ENCODE peak calls at places on chromosome 11, in eight cellular contexts. B is AG04450, M is amniotic stem cell, O is DMS79, K is nephron progenitor cell, A is ACHN, F is left cardiac atrium, S is foreskin fibroblast. P is an unnamed sample.

GRCh38 chr11:63745304-63746170 is 23.0 kb downstream of the ZFTA start:
- DNase-seq in B (no peak), O (no peak), M (no peak), A (no peak), K (no peak), F (no peak), S (no peak), P (peak; percentile 34)

GRCh38 chr11:44307340-44308099 is 2.4 kb downstream of the ALX4 start:
- DNase-seq in O (no peak), M (no peak), B (no peak), S (no peak), K (no peak), A (no peak), F (no peak), P (no peak)

GRCh38 chr11:118098996-118099837 is 12.5 kb upstream of the SMIM35 start:
- DNase-seq in B (no peak), S (no peak), F (no peak), M (no peak), K (peak; percentile 50), O (peak; percentile 47), A (no peak), P (no peak)

GRCh38 chr11:113197456-113197855 is 116.9 kb upstream of the TTC12 start:
- DNase-seq in K (no peak), O (no peak), S (no peak), A (no peak), B (no peak), F (no peak), M (no peak), P (no peak)

GRCh38 chr11:19281041-19281440 is 40.3 kb upstream of the E2F8 start:
- DNase-seq in K (no peak), A (no peak), M (no peak), O (no peak), S (no peak), F (no peak), B (no peak), P (no peak)

GRCh38 chr11:123197711-123198110 is 2.7 kb upstream of the CLMP start:
- DNase-seq in S (peak; percentile 96), M (peak; percentile 33), B (peak; percentile 82), K (no peak), A (no peak), F (no peak), O (no peak), P (no peak)

GRCh38 chr11:113690619-113691569 is 15.2 kb downstream of the TMPRSS5 start:
- DNase-seq in B (no peak), A (peak; percentile 81), S (peak; percentile 15), F (no peak), K (peak; percentile 44), M (no peak), O (no peak), P (peak; percentile 78)

GRCh38 chr11:81658722-81659121 is 1074.9 kb downstream of the FAM181B start:
- DNase-seq in O (no peak), F (no peak), K (peak; percentile 3), M (no peak), B (no peak), S (no peak), A (peak; percentile 28), P (peak; percentile 33)

GRCh38 chr11:128476729-128477128 is 110.6 kb downstream of the ETS1 start:
- DNase-seq in M (no peak), B (no peak), F (peak; percentile 37), O (no peak), S (no peak), A (no peak), K (no peak), P (peak; percentile 62)

GRCh38 chr11:63767415-63768231 is 952 bp downstream of the ZFTA start:
- DNase-seq in M (no peak), F (peak; percentile 75), S (peak; percentile 76), B (peak; percentile 37), O (peak; percentile 51), K (peak; percentile 68), A (peak; percentile 57), P (peak; percentile 78)

GRCh38 chr11:65454696-65455456 is 32.3 kb downstream of the NEAT1 start:
- DNase-seq in B (no peak), A (peak; percentile 83), F (peak; percentile 90), M (no peak), K (peak; percentile 85), O (peak; percentile 80), S (peak; percentile 83), P (peak; percentile 93)

GRCh38 chr11:132126973-132127900 is 756.8 kb downstream of the NTM start:
- DNase-seq in A (peak; percentile 28), M (peak; percentile 87), K (peak; percentile 20), F (peak; percentile 70), B (peak; percentile 84), S (peak; percentile 93), O (peak; percentile 24), P (peak; percentile 72)

GRCh38 chr11:21641839-21642238 is 551.0 kb upstream of the ANO5 start:
- DNase-seq in O (no peak), B (no peak), S (no peak), K (no peak), M (no peak), F (no peak), A (no peak), P (no peak)

GRCh38 chr11:118607401-118608267 is at the start of gene PHLDB1:
- DNase-seq in K (peak; percentile 64), F (peak; percentile 78), M (peak; percentile 52), A (peak; percentile 67), B (no peak), S (peak; percentile 67), O (peak; percentile 54), P (peak; percentile 68)

GRCh38 chr11:12860827-12861226 is 148.3 kb upstream of the RASSF10 start:
- DNase-seq in B (no peak), F (no peak), O (no peak), M (no peak), K (no peak), S (no peak), A (no peak), P (no peak)

GRCh38 chr11:900545-900944 is 10.1 kb downstream of the CHID1 start:
- DNase-seq in S (no peak), A (no peak), K (no peak), F (no peak), O (no peak), B (no peak), M (no peak), P (no peak)

GRCh38 chr11:15969281-15969680 is 387.1 kb downstream of the SOX6 start:
- DNase-seq in A (peak; percentile 62), F (peak; percentile 62), B (peak; percentile 64), K (no peak), O (no peak), S (peak; percentile 82), M (peak; percentile 71), P (peak; percentile 68)

GRCh38 chr11:101508370-101508769 is 75.4 kb downstream of the TRPC6 start:
- DNase-seq in O (no peak), K (no peak), M (no peak), A (no peak), F (no peak), S (no peak), B (no peak), P (no peak)

GRCh38 chr11:32775908-32776307 is 18.6 kb downstream of the CCDC73 start:
- DNase-seq in S (no peak), M (no peak), F (no peak), K (no peak), A (peak; percentile 5), O (no peak), B (no peak), P (no peak)

GRCh38 chr11:111531156-111531555 is 9.4 kb upstream of the LAYN start:
- DNase-seq in F (no peak), O (no peak), K (no peak), S (no peak), B (no peak), A (no peak), M (no peak), P (no peak)

GRCh38 chr11:76361365-76361764 is 19.6 kb downstream of the THAP12 start:
- DNase-seq in K (no peak), S (no peak), A (no peak), F (no peak), B (no peak), M (no peak), O (no peak), P (no peak)

GRCh38 chr11:73152861-73153483 is 10.9 kb upstream of the FCHSD2 start:
- DNase-seq in F (no peak), B (no peak), M (no peak), A (no peak), O (peak; percentile 55), S (no peak), K (no peak), P (no peak)

GRCh38 chr11:105968021-105968697 is 53.9 kb downstream of the MSANTD4 start:
- DNase-seq in O (no peak), A (peak; percentile 65), K (no peak), B (no peak), M (no peak), S (peak; percentile 50), F (no peak), P (peak; percentile 7)

GRCh38 chr11:12822623-12823022 is 148.4 kb downstream of the TEAD1 start:
- DNase-seq in F (no peak), S (no peak), M (no peak), A (no peak), K (no peak), B (no peak), O (no peak), P (no peak)

GRCh38 chr11:120063686-120064340 is 74.1 kb downstream of the TRIM29 start:
- DNase-seq in O (no peak), S (no peak), M (no peak), A (no peak), F (no peak), B (no peak), K (no peak), P (no peak)

GRCh38 chr11:40683010-40683409 is 776.4 kb downstream of the LRRC4C start:
- DNase-seq in F (no peak), B (no peak), A (no peak), O (no peak), S (no peak), K (no peak), M (no peak), P (no peak)

GRCh38 chr11:33893711-33894401 is 2.0 kb upstream of the LMO2 start:
- DNase-seq in M (no peak), S (no peak), A (no peak), F (no peak), K (no peak), O (no peak), B (no peak), P (no peak)

GRCh38 chr11:96316869-96317268 is 26.1 kb downstream of the MAML2 start:
- DNase-seq in O (no peak), A (no peak), B (no peak), M (no peak), K (no peak), F (no peak), S (no peak), P (no peak)

GRCh38 chr11:57515332-57516060 is at the start of gene SLC43A1:
- DNase-seq in M (no peak), K (peak; percentile 70), O (no peak), S (peak; percentile 77), B (no peak), F (peak; percentile 74), A (no peak), P (peak; percentile 68)

GRCh38 chr11:59255281-59255680 is 42.6 kb upstream of the MPEG1 start:
- DNase-seq in M (no peak), O (no peak), S (no peak), B (no peak), K (no peak), F (no peak), A (no peak), P (no peak)

GRCh38 chr11:95256204-95256819 is 25.3 kb upstream of the SESN3 start:
- DNase-seq in K (no peak), M (no peak), B (no peak), O (no peak), A (no peak), F (no peak), S (no peak), P (peak; percentile 66)

GRCh38 chr11:44754876-44755552 is 28.3 kb downstream of the TSPAN18 start:
- DNase-seq in O (peak; percentile 65), M (no peak), F (no peak), B (no peak), S (no peak), K (no peak), A (no peak), P (no peak)

GRCh38 chr11:118618991-118619375 is 11.6 kb downstream of the PHLDB1 start:
- DNase-seq in K (no peak), S (peak; percentile 82), O (peak; percentile 39), M (peak; percentile 44), A (peak; percentile 65), F (peak; percentile 78), B (no peak), P (no peak)

GRCh38 chr11:28439403-28439802 is 331.2 kb downstream of the METTL15 start:
- DNase-seq in S (no peak), B (no peak), K (no peak), M (no peak), O (no peak), F (no peak), A (no peak), P (no peak)

P was measured in hepatocyte.